ENCODE peak calls at places on chromosomes 2 and 18, in eight cellular contexts. S, L, W, M, C, O, K and Y are unnamed samples. For H3K27me3, the result is how much of the 10 kb centered on the place peaks cover.

GRCh38 chr18:63439334-63439733 is 17.1 kb upstream of the VPS4B start:
- DNase-seq in S (peak), L (peak), W (peak), M (peak), C (peak), O (peak), K (peak), Y (no peak)

GRCh38 chr2:12202301-12202700 is 455.9 kb downstream of the LPIN1 start:
- DNase-seq in S (no peak), L (no peak), W (no peak), M (no peak), C (no peak), O (no peak), K (no peak), Y (no peak)

GRCh38 chr2:119136093-119136492 is 22.5 kb downstream of the C1QL2 start:
- DNase-seq in S (no peak), L (no peak), W (no peak), M (no peak), C (no peak), O (no peak), K (no peak), Y (no peak)

GRCh38 chr18:14943486-14943885 is 195.5 kb downstream of the ANKRD30B start:
- DNase-seq in S (no peak), L (no peak), W (no peak), M (no peak), C (no peak), O (no peak), K (no peak), Y (peak)

GRCh38 chr2:166057363-166058169 is 70.3 kb downstream of the SCN1A start:
- DNase-seq in S (no peak), L (no peak), W (no peak), M (peak), C (no peak), O (no peak), K (no peak), Y (no peak)

GRCh38 chr18:78526923-78527775 is 452.5 kb upstream of the SALL3 start:
- DNase-seq in S (no peak), L (no peak), W (no peak), M (no peak), C (no peak), O (no peak), K (no peak), Y (no peak)

GRCh38 chr2:159506764-159507406 is 109.5 kb downstream of the BAZ2B start:
- DNase-seq in S (no peak), L (no peak), W (no peak), M (no peak), C (no peak), O (no peak), K (no peak), Y (no peak)

GRCh38 chr2:71552861-71553301 is 99.5 kb downstream of the DYSF start:
- DNase-seq in S (no peak), L (no peak), W (no peak), M (no peak), C (no peak), O (no peak), K (no peak), Y (no peak)

GRCh38 chr2:201642086-201642578 is 1.2 kb downstream of the TMEM237 start:
- DNase-seq in S (no peak), L (no peak), W (no peak), M (no peak), C (no peak), O (no peak), K (no peak), Y (no peak)

GRCh38 chr18:72674710-72675109 is 130.6 kb upstream of the CBLN2 start:
- DNase-seq in S (no peak), L (no peak), W (no peak), M (no peak), C (no peak), O (no peak), K (no peak), Y (no peak)

GRCh38 chr2:9179572-9180201 is 26.9 kb upstream of the ASAP2 start:
- DNase-seq in S (no peak), L (peak), W (no peak), M (no peak), C (peak), O (no peak), K (peak), Y (no peak)

GRCh38 chr2:201969241-201969937 is 64.3 kb upstream of the FZD7 start:
- DNase-seq in S (no peak), L (peak), W (no peak), M (no peak), C (no peak), O (peak), K (no peak), Y (no peak)

GRCh38 chr18:80171190-80171872 is 62.3 kb downstream of the ADNP2 start:
- DNase-seq in S (peak), L (no peak), W (no peak), M (peak), C (peak), O (peak), K (peak), Y (no peak)

GRCh38 chr2:174263989-174264388 is 15.7 kb upstream of the OLA1 start:
- DNase-seq in S (no peak), L (no peak), W (no peak), M (no peak), C (no peak), O (no peak), K (no peak), Y (no peak)

GRCh38 chr2:47437287-47437686 is 34.3 kb downstream of the MSH2 start:
- DNase-seq in S (no peak), L (no peak), W (no peak), M (no peak), C (no peak), O (peak), K (no peak), Y (no peak)

GRCh38 chr2:173590278-173590811 is 235.7 kb downstream of the CDCA7 start:
- DNase-seq in S (peak), L (no peak), W (peak), M (no peak), C (peak), O (peak), K (no peak), Y (peak)

GRCh38 chr2:197575987-197576386 is 60.1 kb downstream of the MOB4 start:
- DNase-seq in S (peak), L (peak), W (no peak), M (no peak), C (no peak), O (no peak), K (no peak), Y (peak)

GRCh38 chr2:154457291-154457690 is 241.2 kb upstream of the KCNJ3 start:
- DNase-seq in S (no peak), L (no peak), W (no peak), M (no peak), C (no peak), O (no peak), K (no peak), Y (no peak)

GRCh38 chr2:172708247-172708646 is 27.4 kb upstream of the RAPGEF4 start:
- DNase-seq in S (no peak), L (no peak), W (no peak), M (no peak), C (no peak), O (no peak), K (no peak), Y (no peak)

GRCh38 chr2:98739020-98739419 is 8.1 kb upstream of the MGAT4A start:
- DNase-seq in S (no peak), L (no peak), W (no peak), M (no peak), C (no peak), O (no peak), K (no peak), Y (no peak)

GRCh38 chr2:43001787-43002468 is 209.5 kb upstream of the HAAO start:
- DNase-seq in S (no peak), L (no peak), W (no peak), M (no peak), C (no peak), O (no peak), K (no peak), Y (peak)

GRCh38 chr2:28187186-28187585 is 205.5 kb upstream of the FOSL2 start:
- DNase-seq in S (no peak), L (no peak), W (no peak), M (no peak), C (no peak), O (no peak), K (no peak), Y (no peak)

GRCh38 chr2:1816414-1816911 is 72.1 kb upstream of the PXDN start:
- DNase-seq in S (peak), L (peak), W (no peak), M (no peak), C (no peak), O (no peak), K (peak), Y (no peak)

GRCh38 chr2:69021727-69022126 is 8.7 kb downstream of the ANTXR1 start:
- DNase-seq in S (no peak), L (no peak), W (no peak), M (no peak), C (no peak), O (no peak), K (no peak), Y (no peak)

GRCh38 chr18:8972116-8972515 is 130.4 kb upstream of the NDUFV2 start:
- DNase-seq in S (no peak), L (no peak), W (no peak), M (no peak), C (no peak), O (no peak), K (no peak), Y (no peak)

GRCh38 chr18:22694954-22695353 is 238.2 kb upstream of the RBBP8 start:
- DNase-seq in S (peak), L (peak), W (no peak), M (no peak), C (no peak), O (no peak), K (no peak), Y (no peak)

GRCh38 chr2:240791821-240792657 is 28.0 kb downstream of the KIF1A start:
- DNase-seq in S (no peak), L (peak), W (no peak), M (no peak), C (no peak), O (no peak), K (no peak), Y (no peak)

GRCh38 chr18:10755855-10756254 is 230.0 kb downstream of the NAPG start:
- DNase-seq in S (no peak), L (no peak), W (no peak), M (no peak), C (no peak), O (no peak), K (no peak), Y (no peak)

GRCh38 chr2:114550364-114550763 is 107.9 kb downstream of the DPP10 start:
- DNase-seq in S (no peak), L (no peak), W (no peak), M (no peak), C (no peak), O (no peak), K (peak), Y (no peak)

GRCh38 chr18:70422061-70422965 is 133.5 kb downstream of the SOCS6 start:
- DNase-seq in S (peak), L (peak), W (peak), M (no peak), C (peak), O (no peak), K (peak), Y (peak)

GRCh38 chr2:150517951-150518680 is 30.6 kb upstream of the RND3 start:
- DNase-seq in S (no peak), L (no peak), W (no peak), M (no peak), C (no peak), O (no peak), K (no peak), Y (no peak)

GRCh38 chr2:236644502-236644911 is 74.9 kb downstream of the ACKR3 start:
- DNase-seq in S (no peak), L (peak), W (peak), M (no peak), C (no peak), O (no peak), K (no peak), Y (peak)

GRCh38 chr2:12705230-12705629 is 11.5 kb upstream of the TRIB2 start:
- DNase-seq in S (no peak), L (no peak), W (no peak), M (no peak), C (no peak), O (no peak), K (no peak), Y (no peak)

DNA sequence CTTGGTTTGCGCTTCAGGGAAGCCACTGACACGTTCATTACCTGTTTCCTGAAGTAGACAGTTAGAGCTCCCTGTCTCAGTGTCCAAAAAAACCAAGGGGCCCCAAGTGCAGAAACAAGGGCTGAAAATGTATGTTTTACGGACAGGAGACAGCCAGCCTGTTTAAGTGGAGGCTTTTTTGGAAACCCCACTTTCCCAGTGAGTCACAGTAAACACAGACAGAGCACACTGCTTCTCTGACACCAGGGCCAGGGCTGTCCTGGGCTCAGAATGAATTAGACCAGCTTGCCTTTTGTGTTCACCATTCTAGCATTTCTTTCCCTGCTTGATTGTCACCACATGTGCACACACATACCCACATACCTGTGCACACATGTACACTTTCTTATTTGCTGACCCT is 128.6 kb downstream of the SH3RF3 start:
- DNase-seq in S (no peak), L (no peak), W (no peak), M (no peak), C (no peak), O (no peak), K (no peak), Y (peak)
- TF ChIP-seq EP300 in S (no peak), L (no peak), W (no peak), M (no peak), C (no peak), O (no peak), K (no peak), Y (no peak)

DNA sequence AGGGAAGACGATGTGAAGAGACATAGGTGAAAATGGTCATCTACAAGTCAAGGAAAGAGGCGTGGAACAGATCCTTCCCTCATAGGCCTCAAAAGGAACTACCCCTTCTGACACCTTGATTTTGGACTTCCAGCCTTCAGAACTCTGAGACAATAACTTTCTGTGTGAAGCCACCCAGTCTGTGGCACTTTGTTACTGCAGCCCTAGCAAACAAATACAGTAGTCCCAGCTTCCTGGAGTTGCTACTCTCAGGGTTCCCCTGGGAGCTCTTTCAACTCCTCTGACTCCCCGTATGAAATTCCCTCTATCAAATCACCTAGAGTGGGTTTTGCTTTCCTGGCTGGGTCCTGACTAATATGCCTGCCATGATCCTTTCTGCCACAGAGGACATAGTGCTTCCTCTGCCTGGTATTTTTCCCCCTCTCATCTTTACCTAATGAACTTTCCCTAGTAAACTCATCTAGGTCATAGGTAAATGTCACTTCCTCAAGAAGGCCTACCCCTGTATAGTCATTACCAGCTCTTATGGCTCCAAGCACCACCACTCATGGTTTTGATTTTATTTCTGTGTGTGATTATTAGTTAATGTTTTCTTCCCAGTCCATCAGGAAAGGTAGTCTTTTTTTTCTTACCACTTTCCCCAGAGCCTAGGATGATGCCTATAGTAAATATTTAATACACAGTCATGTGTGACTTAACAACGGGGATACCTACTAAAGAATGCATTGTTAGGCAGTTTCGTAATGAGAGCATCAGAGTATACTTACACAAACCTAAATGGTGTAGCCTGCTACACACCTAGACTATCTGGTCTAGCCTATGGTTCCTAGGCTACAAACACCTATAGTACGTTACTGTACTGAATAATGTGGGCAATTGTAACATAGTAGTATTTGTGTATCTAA is 111.5 kb upstream of the LGALSL start:
- DNase-seq in S (no peak), L (no peak), W (no peak), M (no peak), C (no peak), O (no peak), K (no peak), Y (no peak)
- H3K27me3 ChIP-seq in S (under half), L (under half), W (under half), M (under half), C (under half), O (under half), K (under half), Y (under half)

GRCh38 chr2:152336854-152337510 is 2.0 kb downstream of the FMNL2 start:
- DNase-seq in S (peak), L (peak), W (peak), M (no peak), C (peak), O (peak), K (peak), Y (peak)

GRCh38 chr2:152335016-152335850 is at the start of gene FMNL2:
- DNase-seq in S (peak), L (peak), W (peak), M (peak), C (peak), O (peak), K (peak), Y (peak)

GRCh38 chr2:152336103-152336853 is 1.3 kb downstream of the FMNL2 start:
- DNase-seq in S (peak), L (peak), W (peak), M (no peak), C (peak), O (peak), K (peak), Y (peak)

GRCh38 chr2:152334701-152335015 is 316 bp upstream of the FMNL2 start:
- DNase-seq in S (no peak), L (no peak), W (no peak), M (no peak), C (no peak), O (no peak), K (no peak), Y (no peak)

DNA sequence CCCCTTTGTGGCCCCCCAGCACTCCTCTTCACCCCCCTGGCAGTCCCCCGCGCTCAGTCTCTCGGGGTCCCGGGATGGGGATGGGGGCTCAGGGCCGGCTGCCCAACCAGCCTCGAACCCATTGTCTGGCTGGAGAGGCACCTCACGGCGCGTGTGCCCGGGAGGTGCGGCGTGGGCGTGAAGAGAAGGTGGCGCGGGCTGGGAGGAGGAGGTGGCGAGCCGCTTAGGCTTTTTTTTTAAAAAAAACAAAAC is 803 bp downstream of the FMNL2 start:
- DNase-seq in S (no peak), L (no peak), W (no peak), M (no peak), C (no peak), O (peak), K (no peak), Y (no peak)
- TF ChIP-seq EP300 in S (no peak), L (no peak), W (no peak), M (no peak), C (no peak), O (no peak), K (no peak), Y (no peak)

GRCh38 chr18:5891361-5892215 is 3.7 kb downstream of the TMEM200C start:
- DNase-seq in S (no peak), L (no peak), W (no peak), M (no peak), C (no peak), O (peak), K (no peak), Y (no peak)
- H3K27me3 ChIP-seq in S (half or more), L (under half), W (under half), M (under half), C (under half), O (under half), K (half or more), Y (half or more)